ENCODE peak calls at places on chromosomes 13 and 19, in five cellular contexts. G, L, B, C and M are unnamed samples.

GRCh38 chr19:46616631-46617322 is 8.1 kb downstream of the PTGIR start:
- DNase-seq in G (peak; percentile 47), L (peak; percentile 40), B (no peak), C (peak; percentile 82), M (no peak)

GRCh38 chr19:58522709-58523108 is 3.1 kb upstream of the ZBTB45 start:
- DNase-seq in G (no peak), L (no peak), B (no peak), C (no peak), M (no peak)

GRCh38 chr19:16210168-16210567 is 12.5 kb downstream of the AP1M1 start:
- DNase-seq in G (no peak), L (no peak), B (no peak), C (no peak), M (no peak)

GRCh38 chr19:12946092-12946845 is 607 bp downstream of the RAD23A start:
- DNase-seq in G (peak; percentile 54), L (peak; percentile 53), B (no peak), C (peak; percentile 81), M (peak; percentile 55)

GRCh38 chr19:33062902-33063301 is 1.8 kb downstream of the RHPN2 start:
- DNase-seq in G (no peak), L (no peak), B (no peak), C (no peak), M (no peak)

GRCh38 chr19:4295972-4296771 is 6.0 kb downstream of the TMIGD2 start:
- DNase-seq in G (no peak), L (no peak), B (no peak), C (no peak), M (no peak)

GRCh38 chr19:5058456-5059190 is 89.7 kb downstream of the KDM4B start:
- DNase-seq in G (no peak), L (peak; percentile 23), B (no peak), C (peak; percentile 21), M (no peak)

GRCh38 chr19:6739884-6740588 is 556 bp downstream of the TRIP10 start:
- DNase-seq in G (no peak), L (no peak), B (peak; percentile 52), C (no peak), M (no peak)

DNA sequence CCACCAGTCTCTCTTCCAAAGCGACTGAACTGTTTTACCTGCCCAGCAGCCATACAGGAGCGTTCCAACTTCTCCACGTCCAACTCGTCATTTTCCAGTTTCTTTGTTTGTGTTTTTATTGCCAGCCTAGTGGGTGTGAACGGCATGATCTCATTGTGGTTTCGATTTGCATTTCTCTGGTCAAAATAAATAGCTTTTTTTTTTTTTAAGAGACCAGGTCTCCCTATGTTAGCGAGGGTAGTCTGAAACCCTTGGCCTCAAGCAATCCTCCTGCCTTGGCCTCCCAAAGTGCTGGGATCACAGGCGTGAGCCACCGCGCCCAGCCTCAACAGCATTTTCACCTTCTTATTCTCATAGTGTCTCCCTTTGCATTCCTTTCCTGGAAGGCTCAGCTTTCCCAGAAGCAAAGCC is 4.1 kb upstream of the JSRP1 start:
- DNase-seq in G (no peak), L (peak; percentile 50), B (no peak), C (no peak), M (no peak)
- H3K4me3 ChIP-seq in G (no peak overlapping the region), L (no peak overlapping the region), B (no peak overlapping the region), C (no peak overlapping the region), M (no peak overlapping the region)

GRCh38 chr13:39531646-39532045 is 71.3 kb downstream of the LHFPL6 start:
- DNase-seq in G (peak; percentile 31), L (peak; percentile 62), B (no peak), C (peak; percentile 23), M (no peak)
- H3K4me3 ChIP-seq in G (no peak overlapping the region), L (no peak overlapping the region), B (no peak overlapping the region), C (no peak overlapping the region), M (no peak overlapping the region)

GRCh38 chr19:57279418-57280164 is 694 bp upstream of the ZNF460 start:
- DNase-seq in G (peak; percentile 93), L (peak; percentile 88), B (peak; percentile 88), C (peak; percentile 98), M (peak; percentile 86)

GRCh38 chr19:57276430-57276829 is 3.9 kb upstream of the ZNF460 start:
- DNase-seq in G (no peak), L (no peak), B (no peak), C (no peak), M (no peak)

GRCh38 chr19:57280913-57281425 is 684 bp downstream of the ZNF460 start:
- DNase-seq in G (no peak), L (no peak), B (no peak), C (no peak), M (no peak)

GRCh38 chr19:57280165-57280912 is at the start of gene ZNF460:
- DNase-seq in G (peak; percentile 92), L (peak; percentile 87), B (peak; percentile 96), C (peak; percentile 98), M (peak; percentile 86)

GRCh38 chr19:57282011-57282636 is 1.8 kb downstream of the ZNF460 start:
- DNase-seq in G (no peak), L (peak; percentile 92), B (no peak), C (no peak), M (no peak)
- H3K4me3 ChIP-seq in G (peak overlapping the region; percentile 92), L (no peak overlapping the region), B (no peak overlapping the region), C (peak overlapping the region; percentile 97), M (no peak overlapping the region)

GRCh38 chr13:48221301-48222190 is 11.5 kb upstream of the ITM2B start:
- DNase-seq in G (no peak), L (no peak), B (peak; percentile 56), C (no peak), M (no peak)

GRCh38 chr13:48220592-48221300 is 12.3 kb upstream of the ITM2B start:
- DNase-seq in G (no peak), L (no peak), B (no peak), C (no peak), M (no peak)

GRCh38 chr13:48223016-48223385 is 10.0 kb upstream of the ITM2B start:
- DNase-seq in G (no peak), L (no peak), B (no peak), C (no peak), M (no peak)

DNA sequence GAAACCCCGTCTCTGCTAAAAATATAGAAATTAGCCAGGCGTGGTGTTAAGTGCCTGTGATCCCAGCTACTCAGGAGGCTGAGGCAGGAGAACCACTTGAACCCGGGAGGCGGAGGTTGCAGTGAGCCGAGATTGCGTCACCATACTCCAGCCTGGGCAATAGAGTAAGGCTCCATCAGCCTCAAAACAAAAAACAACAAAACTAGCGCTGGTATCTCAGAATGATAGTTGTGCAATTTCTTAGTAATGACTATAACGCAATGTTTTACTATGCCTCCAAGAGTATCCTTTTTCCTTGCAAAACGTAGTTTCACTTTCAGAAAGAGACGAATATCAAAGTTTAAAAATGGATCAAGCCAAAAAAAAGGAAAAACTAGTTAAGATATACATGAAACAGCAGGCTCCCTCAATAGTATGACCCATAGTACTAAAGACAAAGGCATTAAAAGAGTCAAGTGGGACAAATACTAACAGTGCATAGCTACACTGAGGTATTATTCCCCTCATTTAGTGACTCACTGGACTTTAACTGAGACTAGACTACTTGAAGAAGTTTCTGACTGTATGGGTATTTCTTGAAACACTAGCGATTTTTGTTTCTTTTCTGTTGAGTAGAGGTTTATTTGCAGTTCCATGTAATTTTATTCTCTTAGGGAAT is 10.5 kb upstream of the ITM2B start:
- DNase-seq in G (no peak), L (peak; percentile 72), B (no peak), C (peak; percentile 65), M (no peak)
- H3K4me3 ChIP-seq in G (no peak overlapping the region), L (peak overlapping the region; percentile 29), B (no peak overlapping the region), C (peak overlapping the region; percentile 32), M (no peak overlapping the region)

GRCh38 chr13:110303644-110304043 is 3.3 kb downstream of the COL4A1 start:
- DNase-seq in G (no peak), L (no peak), B (no peak), C (no peak), M (no peak)

GRCh38 chr13:110305949-110306339 is 1.0 kb downstream of the COL4A1 start:
- DNase-seq in G (no peak), L (no peak), B (no peak), C (peak; percentile 62), M (no peak)

GRCh38 chr13:110304256-110304655 is 2.7 kb downstream of the COL4A1 start:
- DNase-seq in G (peak; percentile 65), L (no peak), B (no peak), C (peak; percentile 74), M (peak; percentile 78)

GRCh38 chr13:110305544-110305943 is 1.4 kb downstream of the COL4A1 start:
- DNase-seq in G (no peak), L (no peak), B (no peak), C (no peak), M (no peak)

GRCh38 chr13:110305001-110305400 is 2.0 kb downstream of the COL4A1 start:
- DNase-seq in G (no peak), L (no peak), B (no peak), C (no peak), M (no peak)
- H3K4me3 ChIP-seq in G (peak overlapping the region; percentile 74), L (no peak overlapping the region), B (no peak overlapping the region), C (peak overlapping the region; percentile 87), M (peak overlapping the region; percentile 87)

DNA sequence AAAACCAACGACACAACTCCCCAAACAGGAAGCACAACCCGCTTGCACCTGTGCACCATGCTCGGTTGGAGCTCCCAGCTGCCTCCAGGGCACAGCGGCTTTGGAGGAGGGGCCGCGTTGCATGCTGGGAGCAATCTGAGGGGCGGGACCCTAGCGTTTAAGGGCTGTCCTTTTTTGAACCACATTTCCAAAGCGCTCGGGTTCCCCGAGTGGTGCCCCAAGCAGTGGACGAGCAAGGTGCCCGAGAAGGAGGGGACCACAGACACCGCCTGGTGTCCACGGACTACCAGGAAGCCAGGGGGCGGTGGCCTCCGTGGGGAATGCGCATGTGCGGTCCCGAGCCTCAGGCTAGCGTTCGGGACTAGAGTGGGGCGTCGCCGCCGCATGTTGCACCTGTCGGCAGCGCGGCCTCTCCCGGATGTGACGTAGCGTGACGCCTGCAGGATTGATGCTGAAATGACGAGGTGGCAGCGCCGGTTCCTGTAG is 11.9 kb upstream of the ZNF57 start:
- DNase-seq in G (no peak), L (no peak), B (no peak), C (no peak), M (no peak)
- H3K4me3 ChIP-seq in G (no peak overlapping the region), L (no peak overlapping the region), B (no peak overlapping the region), C (peak overlapping the region; percentile 5), M (no peak overlapping the region)

GRCh38 chr19:37165635-37166034 is 6.9 kb downstream of the ZNF585A start:
- DNase-seq in G (no peak), L (no peak), B (no peak), C (no peak), M (no peak)
- H3K4me3 ChIP-seq in G (no peak overlapping the region), L (no peak overlapping the region), B (no peak overlapping the region), C (no peak overlapping the region), M (no peak overlapping the region)

DNA sequence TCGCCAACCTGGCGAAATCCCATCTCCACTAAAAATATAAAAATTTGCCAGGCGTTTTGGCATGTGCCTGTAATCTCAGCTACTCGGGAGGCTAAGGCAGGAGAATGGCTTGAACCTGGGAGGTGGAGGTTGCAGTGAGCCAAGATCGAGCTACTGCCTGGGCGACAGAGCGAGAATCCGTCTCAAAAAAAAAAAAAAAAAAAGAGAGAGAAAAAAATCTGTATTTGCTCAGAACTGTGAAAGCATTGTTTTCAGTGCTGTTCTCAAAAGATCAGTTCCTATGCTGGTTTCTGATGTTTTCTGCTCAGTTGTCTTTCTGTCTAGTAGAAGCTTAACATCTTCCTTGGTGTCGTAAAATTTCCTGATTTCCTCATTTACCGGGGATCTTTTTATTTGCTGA is 2.5 kb downstream of the SF3A2 start:
- DNase-seq in G (no peak), L (no peak), B (no peak), C (no peak), M (no peak)
- H3K4me3 ChIP-seq in G (peak overlapping the region; percentile 45), L (no peak overlapping the region), B (no peak overlapping the region), C (peak overlapping the region; percentile 57), M (peak overlapping the region; percentile 48)